ENCODE peak calls at places on chromosomes 11 and 22, in ten cellular contexts. R is endodermal cell, I is left lung, Q is ovary, F is retinal pigment epithelial cell, D is tibial artery, C is brain microvascular endothelial cell, Y is colonic mucosa, P is cardiac fibroblast, U is prostate gland. K is an unnamed sample.

GRCh38 chr11:8250981-8251620 is 12.6 kb downstream of the LMO1 start:
- DNase-seq in R (no peak), I (no peak), Q (peak), F (no peak), D (peak), C (no peak), Y (no peak), P (no peak), U (no peak), K (no peak)

GRCh38 chr11:110169738-110170137 is 76.5 kb downstream of the ZC3H12C start:
- DNase-seq in R (no peak), I (no peak), Q (no peak), F (no peak), D (no peak), C (no peak), Y (no peak), P (no peak), U (no peak), K (no peak)

GRCh38 chr11:69151811-69152210 is 3.9 kb upstream of the SMIM38 start:
- DNase-seq in R (peak), I (no peak), Q (no peak), F (no peak), D (peak), C (no peak), Y (no peak), P (no peak), U (no peak), K (no peak)

GRCh38 chr11:36598051-36598450 is at the start of gene RAG2:
- DNase-seq in R (no peak), I (no peak), Q (no peak), F (no peak), D (no peak), C (no peak), Y (no peak), P (no peak), U (no peak), K (no peak)

GRCh38 chr11:75328426-75329277 is 22.8 kb downstream of the ARRB1 start:
- DNase-seq in R (peak), I (no peak), Q (peak), F (no peak), D (peak), C (peak), Y (peak), P (peak), U (peak), K (peak)

GRCh38 chr22:47215851-47216250 is 453.4 kb downstream of the TBC1D22A start:
- DNase-seq in R (no peak), I (no peak), Q (no peak), F (no peak), D (peak), C (no peak), Y (peak), P (no peak), U (no peak), K (no peak)

GRCh38 chr11:518463-519202 is 11.6 kb upstream of the RNH1 start:
- DNase-seq in R (peak), I (peak), Q (peak), F (peak), D (peak), C (peak), Y (peak), P (peak), U (peak), K (peak)

GRCh38 chr11:76030973-76031590 is 175.2 kb downstream of the WNT11 start:
- DNase-seq in R (no peak), I (no peak), Q (no peak), F (no peak), D (no peak), C (peak), Y (no peak), P (peak), U (no peak), K (peak)

GRCh38 chr22:24155597-24156145 is 25.6 kb upstream of the SUSD2 start:
- DNase-seq in R (peak), I (peak), Q (peak), F (peak), D (peak), C (peak), Y (peak), P (peak), U (peak), K (peak)

GRCh38 chr11:2693271-2693833 is 6.4 kb downstream of the KCNQ1OT1 start:
- DNase-seq in R (peak), I (peak), Q (no peak), F (no peak), D (peak), C (no peak), Y (no peak), P (no peak), U (no peak), K (no peak)

GRCh38 chr11:130511765-130512164 is 63.3 kb downstream of the ADAMTS15 start:
- DNase-seq in R (no peak), I (no peak), Q (no peak), F (no peak), D (no peak), C (no peak), Y (no peak), P (peak), U (no peak), K (no peak)

GRCh38 chr11:125167954-125168821 is 3.6 kb downstream of the PKNOX2 start:
- DNase-seq in R (no peak), I (no peak), Q (no peak), F (no peak), D (no peak), C (no peak), Y (no peak), P (no peak), U (peak), K (peak)

GRCh38 chr11:19432370-19433163 is 191.8 kb upstream of the E2F8 start:
- DNase-seq in R (peak), I (no peak), Q (no peak), F (peak), D (no peak), C (peak), Y (no peak), P (peak), U (no peak), K (peak)

GRCh38 chr11:69923196-69923595 is 104.0 kb upstream of the FGF3 start:
- DNase-seq in R (peak), I (peak), Q (no peak), F (no peak), D (peak), C (no peak), Y (no peak), P (no peak), U (no peak), K (no peak)

GRCh38 chr22:43867839-43868652 is 5.7 kb upstream of the SULT4A1 start:
- DNase-seq in R (peak), I (no peak), Q (peak), F (no peak), D (no peak), C (peak), Y (peak), P (peak), U (peak), K (peak)

GRCh38 chr11:58856806-58857205 is 12.3 kb upstream of the GLYATL2 start:
- DNase-seq in R (no peak), I (no peak), Q (no peak), F (no peak), D (no peak), C (no peak), Y (no peak), P (no peak), U (no peak), K (no peak)

GRCh38 chr22:45090364-45090960 is 73.3 kb upstream of the NUP50 start:
- DNase-seq in R (peak), I (no peak), Q (no peak), F (no peak), D (no peak), C (peak), Y (peak), P (peak), U (no peak), K (peak)

GRCh38 chr22:44730034-44730433 is 22.3 kb upstream of the ARHGAP8 start:
- DNase-seq in R (no peak), I (peak), Q (no peak), F (no peak), D (no peak), C (no peak), Y (no peak), P (no peak), U (no peak), K (no peak)

GRCh38 chr11:64081663-64082442 is 46.1 kb downstream of the FLRT1 start:
- DNase-seq in R (no peak), I (no peak), Q (no peak), F (no peak), D (no peak), C (no peak), Y (no peak), P (no peak), U (peak), K (no peak)

GRCh38 chr22:38299758-38300157 is 17.5 kb downstream of the CSNK1E start:
- DNase-seq in R (no peak), I (no peak), Q (no peak), F (no peak), D (no peak), C (no peak), Y (no peak), P (no peak), U (no peak), K (no peak)

GRCh38 chr11:25970726-25971508 is 361.0 kb upstream of the ANO3 start:
- DNase-seq in R (no peak), I (no peak), Q (no peak), F (no peak), D (no peak), C (no peak), Y (no peak), P (no peak), U (no peak), K (no peak)

GRCh38 chr22:32623943-32624342 is 149.3 kb downstream of the FBXO7 start:
- DNase-seq in R (no peak), I (no peak), Q (peak), F (peak), D (peak), C (peak), Y (peak), P (peak), U (peak), K (peak)

GRCh38 chr22:35649026-35649553 is 844 bp downstream of the APOL6 start:
- DNase-seq in R (no peak), I (no peak), Q (no peak), F (no peak), D (no peak), C (no peak), Y (no peak), P (no peak), U (no peak), K (no peak)

GRCh38 chr11:111387318-111387863 is 8.3 kb upstream of the POU2AF1 start:
- DNase-seq in R (no peak), I (peak), Q (no peak), F (no peak), D (no peak), C (no peak), Y (peak), P (no peak), U (peak), K (no peak)

DNA sequence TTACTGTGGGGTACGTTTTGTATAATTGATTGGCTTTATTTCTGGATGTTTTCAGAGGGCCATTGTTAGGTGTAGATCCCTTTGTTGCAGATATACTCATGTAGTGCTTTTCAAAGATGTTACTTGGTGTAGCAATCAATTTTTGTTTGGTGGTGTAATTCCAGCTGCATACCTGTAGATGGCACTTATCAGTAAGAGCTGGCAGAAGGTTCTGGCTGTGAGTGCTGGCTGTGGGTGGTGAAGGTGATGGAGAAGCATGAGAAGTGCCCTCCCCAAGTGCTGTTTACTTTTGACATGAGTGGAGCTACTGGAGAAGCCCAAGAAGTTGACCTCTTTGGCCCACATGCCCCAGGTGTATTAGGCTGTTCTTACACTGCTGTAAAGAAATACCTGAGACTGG is 1074.9 kb downstream of the FAM181B start:
- DNase-seq in R (peak), I (no peak), Q (no peak), F (no peak), D (no peak), C (peak), Y (no peak), P (peak), U (no peak), K (no peak)
- TF ChIP-seq CTCF in R (peak), I (no peak), Q (no peak), F (peak), D (no peak), C (peak), Y (no peak), P (peak), U (no peak), K (peak)

GRCh38 chr11:33039274-33040126 is at the start of gene TCP11L1:
- DNase-seq in R (peak), I (peak), Q (peak), F (peak), D (peak), C (peak), Y (peak), P (peak), U (peak), K (peak)
- TF ChIP-seq CTCF in R (no peak), I (no peak), Q (no peak), F (no peak), D (no peak), C (peak), Y (no peak), P (no peak), U (no peak), K (no peak)

DNA sequence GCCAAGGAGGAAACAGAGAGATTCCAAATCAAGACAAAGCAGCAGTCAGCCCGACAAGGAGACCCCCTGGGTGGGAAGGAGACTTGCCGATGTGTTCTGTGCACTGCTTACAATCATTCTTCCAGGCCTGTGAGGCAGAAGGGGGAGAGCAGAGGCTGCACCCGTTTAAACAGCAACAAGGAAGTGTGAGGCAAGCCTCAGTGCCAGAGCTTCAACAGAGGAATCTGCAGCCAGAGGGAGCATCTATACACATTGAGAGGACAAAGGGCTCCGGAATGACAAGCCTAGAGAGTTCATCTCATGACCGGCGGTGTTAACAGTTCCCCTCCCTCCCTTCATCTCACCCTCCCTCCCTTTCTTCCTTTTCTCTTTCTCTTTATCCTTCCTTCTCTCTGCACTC is 121.2 kb downstream of the NXPE2 start:
- DNase-seq in R (peak), I (no peak), Q (no peak), F (no peak), D (no peak), C (no peak), Y (no peak), P (no peak), U (no peak), K (no peak)
- TF ChIP-seq CTCF in R (peak), I (no peak), Q (no peak), F (no peak), D (no peak), C (no peak), Y (no peak), P (no peak), U (no peak), K (no peak)

GRCh38 chr11:61293869-61294716 is 1.0 kb downstream of the VWCE start:
- DNase-seq in R (peak), I (peak), Q (peak), F (no peak), D (peak), C (peak), Y (no peak), P (peak), U (no peak), K (peak)

GRCh38 chr11:61294717-61295595 is at the start of gene VWCE:
- DNase-seq in R (peak), I (peak), Q (peak), F (no peak), D (peak), C (peak), Y (peak), P (peak), U (peak), K (peak)

GRCh38 chr11:61295596-61295926 is 445 bp upstream of the VWCE start:
- DNase-seq in R (no peak), I (no peak), Q (peak), F (no peak), D (no peak), C (no peak), Y (no peak), P (no peak), U (no peak), K (peak)

DNA sequence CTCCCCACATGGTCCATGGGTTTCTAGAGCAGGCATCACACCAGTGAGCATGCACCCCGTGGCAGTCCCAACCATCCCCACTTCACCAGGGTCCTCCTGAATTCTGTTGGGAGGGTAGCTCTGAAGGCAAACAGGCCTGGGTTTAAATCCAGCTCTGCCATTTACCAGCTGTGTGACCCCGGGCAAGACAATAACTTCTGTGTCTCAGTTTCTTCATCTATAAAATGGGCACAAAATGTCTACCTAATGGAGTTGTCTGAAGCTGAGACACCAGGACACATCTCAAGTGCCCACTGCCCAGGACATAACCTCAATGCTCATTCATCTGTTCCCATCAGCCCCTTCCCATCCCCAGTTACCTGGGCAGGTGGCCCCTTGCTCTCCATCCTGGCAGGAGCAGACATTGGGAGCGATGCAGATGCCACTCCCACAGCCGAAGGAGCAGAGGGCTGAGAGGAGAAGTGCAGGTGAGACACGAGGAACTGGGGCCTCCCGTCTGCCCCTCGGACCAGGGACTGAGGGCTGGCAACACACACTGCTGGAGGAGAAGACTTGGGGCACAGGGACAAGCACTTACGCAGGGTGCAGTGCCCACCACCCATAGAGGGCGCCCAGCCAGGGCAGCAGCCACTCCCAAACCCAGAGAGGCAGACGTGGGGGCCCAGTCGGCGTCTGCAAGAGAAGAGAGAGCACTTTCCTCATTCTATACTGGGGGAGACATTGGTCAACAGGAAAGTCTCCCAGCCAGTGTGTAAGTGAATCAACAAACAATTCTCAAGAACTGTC is 4.0 kb downstream of the VWCE start:
- DNase-seq in R (peak), I (no peak), Q (no peak), F (no peak), D (no peak), C (no peak), Y (no peak), P (no peak), U (no peak), K (no peak)
- TF ChIP-seq CTCF in R (peak), I (no peak), Q (no peak), F (peak), D (no peak), C (peak), Y (no peak), P (no peak), U (no peak), K (no peak)

GRCh38 chr11:72410956-72411355 is 23.4 kb downstream of the CLPB start:
- DNase-seq in R (peak), I (no peak), Q (no peak), F (no peak), D (no peak), C (no peak), Y (no peak), P (no peak), U (no peak), K (no peak)
- TF ChIP-seq CTCF in R (no peak), I (no peak), Q (no peak), F (no peak), D (no peak), C (no peak), Y (no peak), P (no peak), U (no peak), K (no peak)

GRCh38 chr11:124109377-124109776 is 5.9 kb upstream of the VWA5A start:
- DNase-seq in R (no peak), I (no peak), Q (no peak), F (no peak), D (no peak), C (no peak), Y (no peak), P (no peak), U (no peak), K (no peak)

GRCh38 chr11:124113890-124114289 is 1.4 kb upstream of the VWA5A start:
- DNase-seq in R (no peak), I (no peak), Q (no peak), F (peak), D (no peak), C (no peak), Y (peak), P (no peak), U (no peak), K (peak)

GRCh38 chr11:124108158-124108557 is 7.1 kb upstream of the VWA5A start:
- DNase-seq in R (peak), I (no peak), Q (no peak), F (peak), D (no peak), C (no peak), Y (no peak), P (peak), U (no peak), K (no peak)
- TF ChIP-seq CTCF in R (peak), I (no peak), Q (no peak), F (peak), D (no peak), C (peak), Y (peak), P (peak), U (no peak), K (no peak)

DNA sequence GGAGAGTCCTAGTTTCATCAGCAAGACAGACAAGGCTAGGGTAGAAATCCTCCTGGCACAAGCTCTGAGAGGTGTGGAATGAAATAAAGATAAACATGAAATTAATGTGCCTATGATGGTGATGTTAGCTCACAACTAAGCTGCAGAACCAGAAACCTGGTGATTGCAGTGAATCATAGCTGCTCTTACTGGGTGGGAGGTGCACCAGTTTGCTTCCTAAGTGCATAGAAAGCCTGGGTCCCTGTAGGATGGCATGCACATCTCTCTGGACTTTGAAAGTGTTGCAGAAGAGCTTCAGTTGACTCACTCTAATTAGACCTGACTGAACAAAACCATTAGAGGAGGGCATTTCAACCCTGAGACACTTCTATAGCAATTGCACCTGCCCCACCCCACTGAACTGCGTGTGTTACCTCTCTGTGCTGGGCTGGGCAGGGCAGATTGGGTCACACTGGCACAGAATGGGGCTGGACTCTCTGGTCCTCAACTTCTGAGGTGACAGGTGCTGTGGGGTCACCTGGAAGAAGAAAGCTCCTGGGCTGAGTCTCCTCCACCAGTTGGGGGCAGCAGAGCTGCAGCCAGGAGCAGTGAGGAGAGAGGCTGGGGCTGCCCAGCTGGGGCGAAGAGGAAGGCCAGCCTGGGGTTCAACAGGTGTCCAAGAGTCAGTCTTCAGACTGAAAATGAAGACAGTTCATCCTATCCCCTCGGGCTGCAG is 57.9 kb downstream of the GGTLC2 start:
- DNase-seq in R (peak), I (no peak), Q (no peak), F (no peak), D (peak), C (no peak), Y (peak), P (peak), U (no peak), K (peak)
- TF ChIP-seq CTCF in R (peak), I (no peak), Q (no peak), F (peak), D (no peak), C (peak), Y (no peak), P (peak), U (peak), K (no peak)